ENCODE peak calls at places on chromosomes 2 and 18, in four cellular contexts. X, L, O and G are unnamed samples.

GRCh38 chr2:95351080-95351915 is 51.2 kb upstream of the FAHD2A start:
- DNase-seq in L (no peak), O (no peak), X (no peak), G (no peak)

GRCh38 chr2:151973901-151974199 is 125.0 kb downstream of the CACNB4 start:
- DNase-seq in X (peak; percentile 46), O (no peak), L (peak; percentile 30), G (peak; percentile 68)

GRCh38 chr2:210475726-210476125 is 833 bp downstream of the LANCL1 start:
- DNase-seq in O (no peak), X (no peak), L (no peak), G (peak; percentile 19)

GRCh38 chr2:127647242-127648190 is 1.6 kb downstream of the GPR17 start:
- DNase-seq in X (peak; percentile 60), O (peak; percentile 22), L (no peak), G (no peak)

GRCh38 chr2:86066007-86066578 is 39.6 kb downstream of the POLR1A start:
- DNase-seq in X (no peak), O (no peak), L (no peak), G (no peak)

GRCh38 chr2:45839388-45840251 is 188.1 kb downstream of the PRKCE start:
- DNase-seq in X (no peak), L (no peak), O (no peak), G (no peak)

GRCh38 chr2:138059967-138060635 is 95.8 kb downstream of the HNMT start:
- DNase-seq in X (peak; percentile 97), O (no peak), L (peak; percentile 96), G (peak; percentile 87)

GRCh38 chr2:159446201-159446600 is 159.7 kb upstream of the WDSUB1 start:
- DNase-seq in L (no peak), X (no peak), O (no peak), G (no peak)

GRCh38 chr18:48866028-48866733 is 84.6 kb downstream of the SMAD7 start:
- DNase-seq in L (peak; percentile 24), O (no peak), X (peak; percentile 34), G (peak; percentile 93)

GRCh38 chr18:2883137-2883671 is 36.4 kb downstream of the EMILIN2 start:
- DNase-seq in L (no peak), X (no peak), O (no peak), G (no peak)

GRCh38 chr18:59180150-59180845 is 39.7 kb upstream of the GRP start:
- DNase-seq in X (peak; percentile 46), L (no peak), O (no peak), G (no peak)

GRCh38 chr2:112821682-112822081 is 14.9 kb downstream of the IL1B start:
- DNase-seq in L (no peak), O (no peak), X (no peak), G (no peak)

GRCh38 chr2:200483729-200484198 is 26.1 kb downstream of the KCTD18 start:
- DNase-seq in L (peak; percentile 76), X (peak; percentile 13), O (peak; percentile 55), G (peak; percentile 82)

GRCh38 chr18:10234912-10235439 is 219.5 kb upstream of the APCDD1 start:
- DNase-seq in L (peak; percentile 92), X (no peak), O (no peak), G (no peak)

GRCh38 chr2:108833219-108833618 is 46.6 kb downstream of the CCDC138 start:
- DNase-seq in O (no peak), X (no peak), L (no peak), G (no peak)